ENCODE peak calls at places on chromosomes 4 and X, in nine cellular contexts. One of them, this sample, is unnamed.

GRCh38 chrX:24148535-24149345 is 789 bp upstream of the ZFX start:
- DNase-seq in activated CD8-positive, alpha-beta T cell treated with anti-CD3 and anti-CD28 coated beads, Interleukin-2, amount 10 ng/mL, durations not matched to agents 7 days and 5 days: peak
- DNase-seq in posterior cingulate gyrus: peak
- DNase-seq in NCI-H2081: no peak
- DNase-seq in cardiac muscle cell: peak
- DNase-seq in lung: peak
- DNase-seq in HEK293T: no peak
- DNase-seq in adrenal gland: peak
- DNase-seq in stimulated activated CD4-positive, alpha-beta T cell treated with anti-CD3 and anti-CD28 coated beads, Interleukin-15, amount 100 ng/mL, for 1 hour: no peak
- DNase-seq in this sample: no peak

GRCh38 chr4:26178874-26179273 is 141.9 kb upstream of the RBPJ start:
- DNase-seq in activated CD8-positive, alpha-beta T cell treated with anti-CD3 and anti-CD28 coated beads, Interleukin-2, amount 10 ng/mL, durations not matched to agents 7 days and 5 days: no peak
- DNase-seq in posterior cingulate gyrus: no peak
- DNase-seq in NCI-H2081: no peak
- DNase-seq in cardiac muscle cell: peak
- DNase-seq in lung: no peak
- DNase-seq in HEK293T: no peak
- DNase-seq in adrenal gland: no peak
- DNase-seq in stimulated activated CD4-positive, alpha-beta T cell treated with anti-CD3 and anti-CD28 coated beads, Interleukin-15, amount 100 ng/mL, for 1 hour: no peak
- DNase-seq in this sample: no peak

GRCh38 chr4:16056681-16057400 is 27.0 kb downstream of the PROM1 start:
- DNase-seq in activated CD8-positive, alpha-beta T cell treated with anti-CD3 and anti-CD28 coated beads, Interleukin-2, amount 10 ng/mL, durations not matched to agents 7 days and 5 days: no peak
- DNase-seq in posterior cingulate gyrus: peak
- DNase-seq in NCI-H2081: peak
- DNase-seq in cardiac muscle cell: no peak
- DNase-seq in lung: no peak
- DNase-seq in HEK293T: peak
- DNase-seq in adrenal gland: no peak
- DNase-seq in stimulated activated CD4-positive, alpha-beta T cell treated with anti-CD3 and anti-CD28 coated beads, Interleukin-15, amount 100 ng/mL, for 1 hour: no peak
- DNase-seq in this sample: no peak

GRCh38 chr4:166277851-166278250 is 404.8 kb downstream of the TLL1 start:
- DNase-seq in activated CD8-positive, alpha-beta T cell treated with anti-CD3 and anti-CD28 coated beads, Interleukin-2, amount 10 ng/mL, durations not matched to agents 7 days and 5 days: no peak
- DNase-seq in posterior cingulate gyrus: no peak
- DNase-seq in NCI-H2081: no peak
- DNase-seq in cardiac muscle cell: no peak
- DNase-seq in lung: no peak
- DNase-seq in HEK293T: no peak
- DNase-seq in adrenal gland: no peak
- DNase-seq in stimulated activated CD4-positive, alpha-beta T cell treated with anti-CD3 and anti-CD28 coated beads, Interleukin-15, amount 100 ng/mL, for 1 hour: no peak
- DNase-seq in this sample: no peak

GRCh38 chr4:146333187-146333894 is 119.0 kb downstream of the REELD1 start:
- DNase-seq in activated CD8-positive, alpha-beta T cell treated with anti-CD3 and anti-CD28 coated beads, Interleukin-2, amount 10 ng/mL, durations not matched to agents 7 days and 5 days: peak
- DNase-seq in posterior cingulate gyrus: no peak
- DNase-seq in NCI-H2081: no peak
- DNase-seq in cardiac muscle cell: peak
- DNase-seq in lung: no peak
- DNase-seq in HEK293T: no peak
- DNase-seq in adrenal gland: no peak
- DNase-seq in stimulated activated CD4-positive, alpha-beta T cell treated with anti-CD3 and anti-CD28 coated beads, Interleukin-15, amount 100 ng/mL, for 1 hour: no peak
- DNase-seq in this sample: no peak

GRCh38 chrX:75623535-75623934 is 100.7 kb upstream of the ZDHHC15 start:
- DNase-seq in activated CD8-positive, alpha-beta T cell treated with anti-CD3 and anti-CD28 coated beads, Interleukin-2, amount 10 ng/mL, durations not matched to agents 7 days and 5 days: no peak
- DNase-seq in posterior cingulate gyrus: no peak
- DNase-seq in NCI-H2081: no peak
- DNase-seq in cardiac muscle cell: no peak
- DNase-seq in lung: no peak
- DNase-seq in HEK293T: no peak
- DNase-seq in adrenal gland: no peak
- DNase-seq in stimulated activated CD4-positive, alpha-beta T cell treated with anti-CD3 and anti-CD28 coated beads, Interleukin-15, amount 100 ng/mL, for 1 hour: no peak
- DNase-seq in this sample: no peak

GRCh38 chr4:24234288-24234848 is 344.5 kb upstream of the PPARGC1A start:
- DNase-seq in activated CD8-positive, alpha-beta T cell treated with anti-CD3 and anti-CD28 coated beads, Interleukin-2, amount 10 ng/mL, durations not matched to agents 7 days and 5 days: no peak
- DNase-seq in posterior cingulate gyrus: no peak
- DNase-seq in NCI-H2081: no peak
- DNase-seq in cardiac muscle cell: no peak
- DNase-seq in lung: no peak
- DNase-seq in HEK293T: no peak
- DNase-seq in adrenal gland: no peak
- DNase-seq in stimulated activated CD4-positive, alpha-beta T cell treated with anti-CD3 and anti-CD28 coated beads, Interleukin-15, amount 100 ng/mL, for 1 hour: no peak
- DNase-seq in this sample: no peak

GRCh38 chrX:110853610-110854009 is 58.0 kb upstream of the CHRDL1 start:
- DNase-seq in activated CD8-positive, alpha-beta T cell treated with anti-CD3 and anti-CD28 coated beads, Interleukin-2, amount 10 ng/mL, durations not matched to agents 7 days and 5 days: no peak
- DNase-seq in posterior cingulate gyrus: no peak
- DNase-seq in NCI-H2081: peak
- DNase-seq in cardiac muscle cell: peak
- DNase-seq in lung: no peak
- DNase-seq in HEK293T: peak
- DNase-seq in adrenal gland: peak
- DNase-seq in stimulated activated CD4-positive, alpha-beta T cell treated with anti-CD3 and anti-CD28 coated beads, Interleukin-15, amount 100 ng/mL, for 1 hour: no peak
- DNase-seq in this sample: no peak

GRCh38 chr4:124903995-124904722 is 191.6 kb upstream of the ANKRD50 start:
- DNase-seq in activated CD8-positive, alpha-beta T cell treated with anti-CD3 and anti-CD28 coated beads, Interleukin-2, amount 10 ng/mL, durations not matched to agents 7 days and 5 days: no peak
- DNase-seq in posterior cingulate gyrus: no peak
- DNase-seq in NCI-H2081: peak
- DNase-seq in cardiac muscle cell: peak
- DNase-seq in lung: peak
- DNase-seq in HEK293T: peak
- DNase-seq in adrenal gland: no peak
- DNase-seq in stimulated activated CD4-positive, alpha-beta T cell treated with anti-CD3 and anti-CD28 coated beads, Interleukin-15, amount 100 ng/mL, for 1 hour: no peak
- DNase-seq in this sample: no peak

GRCh38 chr4:180947421-180947820 is 1295.8 kb upstream of the TENM3 start:
- DNase-seq in activated CD8-positive, alpha-beta T cell treated with anti-CD3 and anti-CD28 coated beads, Interleukin-2, amount 10 ng/mL, durations not matched to agents 7 days and 5 days: no peak
- DNase-seq in posterior cingulate gyrus: no peak
- DNase-seq in NCI-H2081: peak
- DNase-seq in cardiac muscle cell: peak
- DNase-seq in lung: no peak
- DNase-seq in HEK293T: peak
- DNase-seq in adrenal gland: no peak
- DNase-seq in stimulated activated CD4-positive, alpha-beta T cell treated with anti-CD3 and anti-CD28 coated beads, Interleukin-15, amount 100 ng/mL, for 1 hour: no peak
- DNase-seq in this sample: no peak